ENCODE peak calls at places on chromosomes 11 and 22, in eight cellular contexts. O is RWPE2; Z is IMR-90; M is aorta; A is uterus; L is mammary epithelial cell; Y is A549; V is CD4-positive, alpha-beta memory T cell. R is an unnamed sample.

GRCh38 chr11:118275184-118275583 is 11.1 kb upstream of the MPZL2 start:
- DNase-seq in O (no peak), Z (no peak), M (no peak), A (peak), L (peak), Y (no peak), V (no peak), R (no peak)

GRCh38 chr22:48102581-48102980 is 1340.1 kb downstream of the TBC1D22A start:
- DNase-seq in O (no peak), Z (no peak), M (no peak), A (no peak), L (no peak), Y (no peak), V (no peak), R (no peak)

GRCh38 chr11:110121204-110121603 is 28.0 kb downstream of the ZC3H12C start:
- DNase-seq in O (no peak), Z (peak), M (no peak), A (no peak), L (peak), Y (no peak), V (no peak), R (no peak)

GRCh38 chr22:18024276-18024939 is at the start of gene MICAL3:
- DNase-seq in O (no peak), Z (peak), M (peak), A (peak), L (peak), Y (peak), V (peak), R (peak)

GRCh38 chr22:40808018-40808841 is 10.9 kb downstream of the SLC25A17 start:
- DNase-seq in O (no peak), Z (peak), M (no peak), A (no peak), L (no peak), Y (no peak), V (no peak), R (no peak)

GRCh38 chr22:36986242-36986821 is 32.9 kb downstream of the TST start:
- DNase-seq in O (no peak), Z (no peak), M (no peak), A (no peak), L (no peak), Y (no peak), V (peak), R (no peak)

GRCh38 chr11:65858354-65859133 is 564 bp upstream of the CFL1 start:
- DNase-seq in O (no peak), Z (no peak), M (no peak), A (no peak), L (no peak), Y (no peak), V (no peak), R (no peak)

GRCh38 chr11:134611537-134611936 is 199.5 kb upstream of the B3GAT1 start:
- DNase-seq in O (no peak), Z (no peak), M (no peak), A (no peak), L (no peak), Y (no peak), V (no peak), R (no peak)

GRCh38 chr11:93017821-93018690 is 48.6 kb downstream of the MTNR1B start:
- DNase-seq in O (no peak), Z (no peak), M (no peak), A (no peak), L (peak), Y (no peak), V (no peak), R (no peak)

GRCh38 chr11:127939000-127939399 is 648.4 kb downstream of the ETS1 start:
- DNase-seq in O (no peak), Z (no peak), M (no peak), A (no peak), L (peak), Y (no peak), V (no peak), R (no peak)

GRCh38 chr22:41799486-41800347 is 762 bp upstream of the CCDC134 start:
- DNase-seq in O (no peak), Z (no peak), M (peak), A (peak), L (no peak), Y (no peak), V (peak), R (peak)

GRCh38 chr11:115134886-115135285 is 369.3 kb downstream of the CADM1 start:
- DNase-seq in O (no peak), Z (no peak), M (no peak), A (no peak), L (no peak), Y (no peak), V (no peak), R (no peak)

GRCh38 chr11:25562417-25562816 is 769.5 kb upstream of the ANO3 start:
- DNase-seq in O (no peak), Z (no peak), M (peak), A (no peak), L (no peak), Y (no peak), V (no peak), R (no peak)

GRCh38 chr11:118785362-118785761 is 5.6 kb downstream of the DDX6 start:
- DNase-seq in O (no peak), Z (peak), M (no peak), A (no peak), L (no peak), Y (no peak), V (no peak), R (no peak)

GRCh38 chr11:364991-365390 is 4.3 kb upstream of the B4GALNT4 start:
- DNase-seq in O (no peak), Z (no peak), M (no peak), A (no peak), L (no peak), Y (no peak), V (no peak), R (peak)

GRCh38 chr11:124863137-124863825 is 2.0 kb upstream of the ROBO3 start:
- DNase-seq in O (no peak), Z (peak), M (no peak), A (no peak), L (no peak), Y (no peak), V (no peak), R (peak)

GRCh38 chr11:100528872-100529416 is 158.1 kb upstream of the ARHGAP42 start:
- DNase-seq in O (no peak), Z (no peak), M (no peak), A (no peak), L (no peak), Y (no peak), V (no peak), R (peak)

GRCh38 chr11:103358251-103358650 is 249.0 kb downstream of the DYNC2H1 start:
- DNase-seq in O (no peak), Z (peak), M (no peak), A (no peak), L (no peak), Y (no peak), V (no peak), R (no peak)

GRCh38 chr11:47586456-47586855 is at the start of gene FAM180B:
- DNase-seq in O (no peak), Z (no peak), M (peak), A (no peak), L (no peak), Y (no peak), V (no peak), R (no peak)

GRCh38 chr11:57248780-57249383 is 11.8 kb upstream of the APLNR start:
- DNase-seq in O (no peak), Z (peak), M (peak), A (peak), L (peak), Y (peak), V (no peak), R (no peak)

GRCh38 chr11:3002346-3002745 is 10.2 kb upstream of the NAP1L4 start:
- DNase-seq in O (no peak), Z (no peak), M (no peak), A (no peak), L (no peak), Y (no peak), V (no peak), R (peak)

GRCh38 chr11:107490836-107491235 is 33.2 kb upstream of the CWF19L2 start:
- DNase-seq in O (no peak), Z (no peak), M (no peak), A (no peak), L (no peak), Y (no peak), V (no peak), R (no peak)

GRCh38 chr22:35448552-35448922 is 48.6 kb downstream of the MCM5 start:
- DNase-seq in O (no peak), Z (no peak), M (no peak), A (no peak), L (no peak), Y (no peak), V (no peak), R (no peak)

GRCh38 chr11:77473801-77474508 is at the start of gene PAK1:
- DNase-seq in O (peak), Z (peak), M (peak), A (peak), L (peak), Y (peak), V (peak), R (peak)

GRCh38 chr11:1629326-1630185 is at the start of gene KRTAP5-5:
- DNase-seq in O (peak), Z (no peak), M (peak), A (no peak), L (no peak), Y (no peak), V (no peak), R (no peak)

GRCh38 chr11:123505546-123506299 is 75.7 kb downstream of the GRAMD1B start:
- DNase-seq in O (no peak), Z (no peak), M (no peak), A (no peak), L (no peak), Y (no peak), V (no peak), R (no peak)

GRCh38 chr11:74282421-74282820 is 29.0 kb downstream of the P4HA3 start:
- DNase-seq in O (no peak), Z (no peak), M (no peak), A (no peak), L (no peak), Y (no peak), V (no peak), R (peak)

GRCh38 chr11:43735931-43736330 is 55.4 kb downstream of the HSD17B12 start:
- DNase-seq in O (no peak), Z (peak), M (peak), A (no peak), L (peak), Y (no peak), V (no peak), R (no peak)
- H3K27ac ChIP-seq in O (peak), Z (peak), M (peak), A (no peak), L (peak), Y (no peak), V (no peak), R (no peak)

GRCh38 chr22:25372000-25372595 is 152.7 kb downstream of the CRYBB2 start:
- DNase-seq in O (peak), Z (no peak), M (no peak), A (no peak), L (no peak), Y (no peak), V (no peak), R (no peak)

GRCh38 chr22:25368271-25368670 is 148.8 kb downstream of the CRYBB2 start:
- DNase-seq in O (peak), Z (peak), M (no peak), A (no peak), L (no peak), Y (no peak), V (no peak), R (no peak)

GRCh38 chr22:25369133-25369532 is 149.7 kb downstream of the CRYBB2 start:
- DNase-seq in O (peak), Z (no peak), M (no peak), A (no peak), L (no peak), Y (no peak), V (no peak), R (no peak)

GRCh38 chr22:25367756-25368155 is 148.3 kb downstream of the CRYBB2 start:
- DNase-seq in O (peak), Z (no peak), M (no peak), A (no peak), L (no peak), Y (no peak), V (no peak), R (no peak)

GRCh38 chr22:25370322-25370721 is 150.9 kb downstream of the CRYBB2 start:
- DNase-seq in O (no peak), Z (no peak), M (no peak), A (no peak), L (no peak), Y (no peak), V (no peak), R (no peak)
- H3K4me3 ChIP-seq in O (no peak), Z (no peak), M (no peak), A (no peak), L (no peak), Y (no peak), V (no peak), R (no peak)

DNA sequence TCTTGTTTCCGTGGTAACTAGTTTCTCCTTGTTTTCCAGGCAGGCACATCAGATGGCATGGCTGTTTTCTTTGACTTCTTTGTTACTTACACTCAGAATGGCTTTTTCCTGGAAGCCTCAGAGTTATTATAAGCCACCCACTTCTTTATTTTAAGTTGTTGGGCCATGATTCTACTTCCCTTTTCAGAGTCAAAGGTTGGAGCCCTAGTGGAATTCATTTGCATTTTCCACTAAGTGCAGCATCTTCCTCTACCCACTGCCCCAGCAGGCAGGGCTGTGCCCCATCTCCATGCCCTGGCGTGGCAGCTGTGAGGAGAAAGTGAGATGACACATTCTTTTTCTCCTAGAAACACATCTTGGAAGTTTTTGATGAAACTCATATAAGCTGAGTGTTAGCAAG is 95.0 kb downstream of the PRR5L start:
- DNase-seq in O (no peak), Z (no peak), M (peak), A (no peak), L (no peak), Y (no peak), V (no peak), R (no peak)
- H3K27ac ChIP-seq in O (no peak), Z (no peak), M (no peak), A (no peak), L (no peak), Y (no peak), V (no peak), R (no peak)

GRCh38 chr22:46062971-46063631 is 86.1 kb upstream of the WNT7B start:
- DNase-seq in O (no peak), Z (no peak), M (peak), A (peak), L (peak), Y (no peak), V (no peak), R (peak)

GRCh38 chr22:46061431-46062231 is 84.7 kb upstream of the WNT7B start:
- DNase-seq in O (no peak), Z (no peak), M (peak), A (peak), L (peak), Y (no peak), V (no peak), R (peak)

GRCh38 chr22:46061124-46061410 is 84.1 kb upstream of the WNT7B start:
- DNase-seq in O (no peak), Z (no peak), M (no peak), A (no peak), L (no peak), Y (no peak), V (no peak), R (peak)

GRCh38 chr22:46063861-46064235 is 86.5 kb upstream of the PPARA start:
- DNase-seq in O (no peak), Z (no peak), M (peak), A (peak), L (peak), Y (no peak), V (no peak), R (peak)

GRCh38 chr22:46062232-46062615 is 85.3 kb upstream of the WNT7B start:
- DNase-seq in O (no peak), Z (no peak), M (peak), A (peak), L (no peak), Y (no peak), V (no peak), R (no peak)
- H3K4me3 ChIP-seq in O (no peak), Z (no peak), M (no peak), A (peak), L (peak), Y (no peak), V (no peak), R (no peak)

GRCh38 chr11:121914508-121914907 is 201.5 kb downstream of the BLID start:
- DNase-seq in O (no peak), Z (no peak), M (no peak), A (no peak), L (no peak), Y (no peak), V (no peak), R (no peak)
- H3K27ac ChIP-seq in O (no peak), Z (no peak), M (no peak), A (no peak), L (no peak), Y (no peak), V (no peak), R (no peak)

GRCh38 chr11:102317768-102318103 is 452 bp downstream of the BIRC3 start:
- DNase-seq in O (no peak), Z (no peak), M (no peak), A (no peak), L (no peak), Y (no peak), V (no peak), R (no peak)

GRCh38 chr11:102320166-102320565 is 2.9 kb downstream of the BIRC3 start:
- DNase-seq in O (no peak), Z (no peak), M (no peak), A (no peak), L (no peak), Y (no peak), V (no peak), R (no peak)

GRCh38 chr11:102319544-102319943 is 2.3 kb downstream of the BIRC3 start:
- DNase-seq in O (no peak), Z (no peak), M (no peak), A (no peak), L (no peak), Y (no peak), V (no peak), R (no peak)

GRCh38 chr11:102317099-102317767 is at the start of gene BIRC3:
- DNase-seq in O (peak), Z (peak), M (peak), A (peak), L (peak), Y (peak), V (peak), R (peak)

DNA sequence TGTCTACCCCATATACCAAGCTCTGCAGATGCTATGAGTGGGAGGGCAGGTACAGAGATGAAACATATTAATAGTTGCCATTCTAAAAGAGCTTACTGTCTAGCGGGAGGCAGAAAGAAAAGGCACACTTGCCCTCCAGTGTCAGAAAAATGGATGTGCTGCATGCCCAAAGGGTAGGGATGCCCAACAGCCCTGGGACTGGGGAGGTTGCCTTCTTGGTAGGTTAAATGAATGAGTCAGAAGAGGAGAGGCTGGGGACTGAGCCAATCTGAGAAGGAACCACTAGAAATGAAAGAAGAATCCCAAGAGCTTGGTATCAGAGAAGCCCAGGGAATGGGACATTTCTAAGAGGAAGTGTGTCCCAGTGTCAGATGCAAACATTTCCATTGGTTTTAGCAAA is 1.2 kb downstream of the BIRC3 start:
- DNase-seq in O (no peak), Z (peak), M (no peak), A (no peak), L (peak), Y (peak), V (peak), R (no peak)
- H3K4me3 ChIP-seq in O (no peak), Z (no peak), M (no peak), A (no peak), L (no peak), Y (peak), V (peak), R (peak)

R was measured in upper lobe of right lung.